ENCODE peak calls at places on chromosomes 6 and 20, in six cellular contexts. R is A549, X is endothelial cell of umbilical vein, W is HepG2, F is GM12878, Z is K562. E is an unnamed sample.
A peak's percentile ranks its signal among the peaks of the same experiment; 100 is the strongest.

GRCh38 chr6:30163090-30163917 is at the start of gene TRIM15:
- DNase-seq in R (no peak), X (no peak), W (peak; percentile 90), F (no peak), Z (no peak), E (no peak)

GRCh38 chr6:111576302-111576701 is 29.4 kb downstream of the TRAF3IP2 start:
- DNase-seq in R (no peak), X (no peak), W (no peak), F (no peak), Z (no peak), E (peak; percentile 78)

GRCh38 chr6:30885999-30886896 is 1.9 kb downstream of the DDR1 start:
- DNase-seq in R (peak; percentile 88), X (no peak), W (peak; percentile 95), F (no peak), Z (peak; percentile 85), E (peak; percentile 49)

GRCh38 chr6:156589281-156589680 is 187.9 kb upstream of the ARID1B start:
- DNase-seq in R (no peak), X (no peak), W (no peak), F (no peak), Z (no peak), E (no peak)

GRCh38 chr6:123000244-123000770 is 4.3 kb downstream of the CLVS2 start:
- DNase-seq in R (no peak), X (no peak), W (no peak), F (no peak), Z (no peak), E (no peak)

GRCh38 chr6:37493047-37493995 is 6.4 kb downstream of the CCDC167 start:
- DNase-seq in R (no peak), X (no peak), W (no peak), F (no peak), Z (no peak), E (no peak)

GRCh38 chr6:56802570-56802969 is 152.3 kb upstream of the BEND6 start:
- DNase-seq in R (no peak), X (peak; percentile 91), W (peak; percentile 68), F (no peak), Z (no peak), E (no peak)

GRCh38 chr6:157880534-157880933 is 57.5 kb downstream of the SNX9 start:
- DNase-seq in R (no peak), X (no peak), W (no peak), F (no peak), Z (no peak), E (no peak)

GRCh38 chr6:12136905-12137304 is 124.8 kb downstream of the HIVEP1 start:
- DNase-seq in R (no peak), X (peak; percentile 26), W (no peak), F (no peak), Z (no peak), E (no peak)

GRCh38 chr6:130026859-130027258 is 8.5 kb downstream of the L3MBTL3 start:
- DNase-seq in R (no peak), X (no peak), W (no peak), F (no peak), Z (no peak), E (no peak)

GRCh38 chr20:22836211-22836610 is 198.9 kb upstream of the SSTR4 start:
- DNase-seq in R (no peak), X (no peak), W (no peak), F (no peak), Z (no peak), E (no peak)

DNA sequence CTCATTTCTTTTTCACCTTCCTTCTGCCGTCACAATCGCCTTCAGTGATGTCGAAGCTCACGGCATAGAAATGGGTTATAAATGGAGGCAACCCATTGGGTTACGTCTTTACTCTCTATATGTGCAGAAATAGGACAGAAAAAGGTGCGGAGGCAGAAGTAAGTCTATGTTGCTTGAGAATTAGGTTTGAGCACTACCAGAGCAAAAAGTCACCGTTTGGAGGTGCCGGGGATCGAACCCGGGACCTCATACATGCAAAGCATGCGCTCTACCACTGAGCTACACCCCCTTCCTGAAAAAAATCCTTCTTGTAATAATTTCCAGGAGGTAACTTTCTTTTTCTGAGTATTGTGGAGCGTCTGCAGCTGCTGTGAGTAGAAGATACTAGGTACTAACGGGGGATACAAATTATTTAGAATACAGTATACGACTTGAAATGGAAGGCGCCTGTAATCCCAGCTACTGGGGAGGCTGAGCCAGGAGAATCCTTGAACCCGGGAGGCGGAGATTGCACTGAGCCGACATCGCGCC is 134.2 kb downstream of the TRIM27 start:
- DNase-seq in R (no peak), X (peak; percentile 49), W (peak; percentile 80), F (no peak), Z (peak; percentile 62), E (peak; percentile 80)
- TF ChIP-seq MAX in R (no peak), X (no peak), W (peak; percentile 48), F (no peak), Z (peak; percentile 46), E (no peak)

GRCh38 chr6:138403801-138404665 is at the start of gene HEBP2:
- DNase-seq in R (peak; percentile 72), X (peak; percentile 86), W (peak; percentile 96), F (peak; percentile 65), Z (peak; percentile 98), E (peak; percentile 98)
- TF ChIP-seq POLR2A in R (peak; percentile 25), X (peak; percentile 61), W (peak; percentile 27), F (peak; percentile 78), Z (peak; percentile 88), E (peak; percentile 65)

GRCh38 chr6:85641916-85642773 is 541 bp downstream of the SYNCRIP start:
- DNase-seq in R (no peak), X (peak; percentile 52), W (peak; percentile 35), F (no peak), Z (peak; percentile 57), E (peak; percentile 76)

GRCh38 chr6:85642774-85643529 is at the start of gene SYNCRIP:
- DNase-seq in R (peak; percentile 51), X (peak; percentile 99), W (peak; percentile 95), F (peak; percentile 87), Z (peak; percentile 87), E (peak; percentile 99)

GRCh38 chr6:85641522-85641915 is 1.2 kb downstream of the SYNCRIP start:
- DNase-seq in R (no peak), X (peak; percentile 18), W (no peak), F (no peak), Z (no peak), E (no peak)

GRCh38 chr6:85643530-85644373 is 1.1 kb upstream of the SYNCRIP start:
- DNase-seq in R (peak; percentile 57), X (peak; percentile 93), W (peak; percentile 85), F (peak; percentile 89), Z (no peak), E (peak; percentile 98)

GRCh38 chr6:85640806-85641205 is 1.9 kb downstream of the SYNCRIP start:
- DNase-seq in R (no peak), X (peak; percentile 9), W (no peak), F (no peak), Z (no peak), E (no peak)
- TF ChIP-seq MYC in R (no peak), X (no peak), W (no peak), F (no peak), Z (no peak), E (no peak)

DNA sequence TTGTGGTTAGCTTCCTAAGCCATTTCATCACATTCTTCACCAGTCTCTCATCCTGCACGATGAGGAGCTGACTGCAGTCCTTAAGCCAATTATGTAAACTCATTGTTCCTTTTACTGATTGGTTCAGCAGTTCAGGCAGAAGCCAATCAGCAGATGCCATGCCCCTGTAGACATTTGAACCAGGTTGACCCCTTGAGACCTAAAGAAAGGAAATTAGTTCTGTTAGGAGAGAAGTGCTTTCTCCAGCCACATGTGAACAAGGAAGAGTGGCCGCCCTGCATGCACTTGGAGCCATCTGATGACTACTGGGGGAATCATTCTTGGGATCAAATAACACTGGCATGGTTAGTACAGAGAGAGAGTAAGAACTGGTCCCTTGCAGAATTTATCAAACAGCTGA is 535.2 kb upstream of the ID4 start:
- DNase-seq in R (no peak), X (no peak), W (no peak), F (no peak), Z (no peak), E (no peak)
- TF ChIP-seq MAX in R (no peak), X (no peak), W (no peak), F (no peak), Z (no peak), E (no peak)

GRCh38 chr20:31674895-31675827 is 37.4 kb downstream of the COX4I2 start:
- DNase-seq in R (no peak), X (peak; percentile 84), W (no peak), F (no peak), Z (peak; percentile 77), E (peak; percentile 94)
- TF ChIP-seq POLR2A in R (no peak), X (peak; percentile 27), W (no peak), F (peak; percentile 63), Z (peak; percentile 70), E (no peak)

DNA sequence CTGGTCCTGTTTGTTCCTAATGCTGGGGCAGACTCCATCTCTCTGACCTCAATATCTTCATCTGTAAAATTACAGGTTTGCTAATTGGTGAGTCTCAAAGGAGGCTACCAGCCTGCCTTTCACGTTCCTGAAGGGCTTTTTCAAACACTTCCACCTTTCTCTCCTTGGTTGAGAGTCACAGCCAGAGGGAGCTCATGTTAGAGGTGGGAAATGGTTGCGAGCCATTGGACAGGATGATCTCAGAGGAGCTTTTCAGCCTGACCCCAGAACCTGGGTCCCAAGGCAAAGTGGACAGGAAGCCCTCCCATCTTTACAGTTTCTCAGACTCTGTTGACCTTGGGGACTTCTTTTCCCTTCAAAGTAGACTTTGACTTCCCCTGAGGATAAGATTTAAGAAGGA is 37.6 kb downstream of the NDUFAF5 start:
- DNase-seq in R (no peak), X (no peak), W (no peak), F (no peak), Z (no peak), E (no peak)
- TF ChIP-seq MYC in R (no peak), X (no peak), W (no peak), F (no peak), Z (no peak), E (no peak)

E was measured in NB4.